ENCODE peak calls at places on chromosome 12, in four cellular contexts. G is neural progenitor cell, V is prostate gland, R is HL-60. J is an unnamed sample.

GRCh38 chr12:46908936-46909635 is 83.3 kb upstream of the SLC38A4 start:
- DNase-seq in G (no peak), V (no peak), R (no peak), J (no peak)

GRCh38 chr12:81296556-81297305 is 218.9 kb downstream of the ACSS3 start:
- DNase-seq in G (no peak), V (no peak), R (no peak), J (peak)

GRCh38 chr12:10285919-10286318 is 21.8 kb upstream of the KLRD1 start:
- DNase-seq in G (no peak), V (no peak), R (no peak), J (no peak)

GRCh38 chr12:25787701-25788100 is 170.8 kb upstream of the RASSF8 start:
- DNase-seq in G (no peak), V (no peak), R (no peak), J (no peak)

GRCh38 chr12:104137175-104137901 is 672 bp downstream of the NFYB start:
- DNase-seq in G (peak), V (peak), R (peak), J (no peak)

GRCh38 chr12:113462117-113462774 is 9.4 kb downstream of the LHX5 start:
- DNase-seq in G (peak), V (peak), R (peak), J (peak)

GRCh38 chr12:91413591-91413990 is 231.0 kb upstream of the DCN start:
- DNase-seq in G (no peak), V (peak), R (no peak), J (peak)

GRCh38 chr12:6033546-6033945 is 88.5 kb upstream of the ANO2 start:
- DNase-seq in G (no peak), V (no peak), R (no peak), J (no peak)

GRCh38 chr12:122183588-122183940 is 641 bp downstream of the LRRC43 start:
- DNase-seq in G (no peak), V (no peak), R (no peak), J (no peak)

GRCh38 chr12:52776435-52776834 is 710 bp downstream of the KRT76 start:
- DNase-seq in G (no peak), V (no peak), R (no peak), J (no peak)

GRCh38 chr12:45051490-45052105 is 699 bp upstream of the DBX2 start:
- DNase-seq in G (peak), V (no peak), R (no peak), J (no peak)

DNA sequence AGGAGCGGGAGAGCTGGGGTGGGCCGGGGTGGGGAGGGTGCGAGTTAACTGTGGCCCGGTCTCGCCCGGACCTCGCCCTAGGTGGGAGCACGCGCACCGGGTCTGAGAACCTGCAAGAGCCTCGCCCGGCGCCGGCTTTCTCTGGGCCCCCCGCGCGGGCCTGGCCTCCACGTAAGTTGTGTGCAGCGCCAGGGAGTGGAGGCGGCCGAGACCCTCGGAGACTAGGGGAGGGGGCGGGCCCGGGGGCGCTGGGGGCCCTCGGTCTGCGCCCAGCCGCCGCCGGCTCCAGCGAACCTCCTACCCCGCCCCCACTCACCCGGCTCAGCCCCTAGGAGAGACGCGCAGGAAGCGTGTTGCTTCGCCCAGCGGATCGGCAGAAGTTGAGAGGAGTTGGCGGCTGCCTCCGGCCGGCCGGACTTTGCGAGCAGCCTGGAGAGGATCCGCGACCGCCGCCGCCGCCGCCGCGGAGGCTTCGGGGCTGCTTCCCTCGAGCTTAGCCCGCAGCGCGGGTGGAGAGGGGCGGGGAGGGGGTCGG is at the start of gene PRMT8:
- DNase-seq in G (peak), V (no peak), R (no peak), J (no peak)
- H3K4me3 ChIP-seq in G (peak), V (no peak), R (no peak), J (peak)

GRCh38 chr12:124527861-124528561 is 39.4 kb downstream of the NCOR2 start:
- DNase-seq in G (no peak), V (no peak), R (no peak), J (no peak)
- H3K4me3 ChIP-seq in G (no peak), V (no peak), R (no peak), J (no peak)

GRCh38 chr12:111764120-111764821 is 2.5 kb upstream of the ALDH2 start:
- DNase-seq in G (no peak), V (no peak), R (no peak), J (no peak)

GRCh38 chr12:111767362-111768158 is 827 bp downstream of the ALDH2 start:
- DNase-seq in G (peak), V (no peak), R (no peak), J (no peak)

GRCh38 chr12:111769599-111769998 is 2.9 kb downstream of the ALDH2 start:
- DNase-seq in G (no peak), V (no peak), R (no peak), J (no peak)

GRCh38 chr12:111766608-111767361 is at the start of gene ALDH2:
- DNase-seq in G (peak), V (peak), R (no peak), J (no peak)

DNA sequence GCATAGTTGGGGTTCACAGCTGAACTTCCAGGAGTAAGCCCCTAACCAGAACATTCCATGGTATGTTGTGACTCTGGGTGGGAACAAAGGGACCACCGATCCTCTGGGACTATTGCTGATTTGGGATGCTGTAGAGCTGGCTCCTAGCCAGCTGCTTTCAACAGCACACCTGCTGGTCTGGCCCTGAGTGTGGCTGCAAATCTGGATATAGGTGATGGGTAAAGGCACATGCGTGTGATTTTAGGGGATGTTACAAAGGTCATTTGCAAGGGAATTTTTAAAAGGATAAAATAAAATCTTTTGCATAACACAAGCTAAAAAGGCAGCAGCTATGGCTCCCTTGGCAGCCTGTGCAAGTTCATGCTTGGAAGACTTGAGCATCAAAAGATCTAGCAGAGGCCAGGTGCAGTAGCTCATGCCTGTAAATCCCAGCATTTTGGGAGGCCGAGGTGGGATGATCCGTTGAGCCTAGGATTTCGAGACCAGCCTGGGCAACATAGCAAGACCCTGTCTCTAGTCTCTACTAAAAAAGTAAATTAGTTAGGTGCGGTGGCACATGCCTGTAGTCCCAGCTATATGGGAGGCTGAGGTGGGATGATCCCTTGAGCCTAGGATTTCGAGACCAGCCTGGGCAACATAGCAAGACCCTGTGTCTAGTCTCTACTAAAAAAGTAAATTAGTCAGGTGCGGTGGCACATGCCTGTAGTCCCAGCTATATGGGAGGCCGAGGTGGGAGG is 1.6 kb downstream of the ALDH2 start:
- DNase-seq in G (no peak), V (no peak), R (no peak), J (no peak)
- H3K4me3 ChIP-seq in G (peak), V (peak), R (no peak), J (no peak)

GRCh38 chr12:22334696-22335290 is at the start of gene ST8SIA1:
- DNase-seq in G (peak), V (peak), R (no peak), J (no peak)

GRCh38 chr12:22339691-22340090 is 5.2 kb upstream of the ST8SIA1 start:
- DNase-seq in G (no peak), V (no peak), R (no peak), J (no peak)

GRCh38 chr12:22333186-22333745 is 1.2 kb downstream of the ST8SIA1 start:
- DNase-seq in G (no peak), V (no peak), R (no peak), J (peak)

GRCh38 chr12:22332191-22332590 is 2.3 kb downstream of the ST8SIA1 start:
- DNase-seq in G (no peak), V (no peak), R (no peak), J (no peak)

GRCh38 chr12:22333751-22334695 is 484 bp downstream of the ST8SIA1 start:
- DNase-seq in G (peak), V (peak), R (no peak), J (no peak)
- H3K4me3 ChIP-seq in G (peak), V (peak), R (peak), J (peak)

J was measured in skeletal muscle cell.